ENCODE peak calls at places on chromosome 10, in nine cellular contexts. C is psoas muscle; K is left lung; T is CD8-positive, alpha-beta memory T cell; X is right lobe of liver; P is heart left ventricle; G is colonic mucosa; Z is uterus; V is A549. Y is an unnamed sample.

GRCh38 chr10:133080683-133081040 is 7.1 kb upstream of the ADGRA1 start:
- DNase-seq in P (no peak), T (no peak), G (no peak), V (no peak), C (no peak), K (no peak), Z (no peak), X (no peak), Y (no peak)

GRCh38 chr10:121544301-121544869 is 53.9 kb downstream of the FGFR2 start:
- DNase-seq in V (no peak), T (no peak), Z (no peak), G (no peak), P (no peak), C (no peak), X (no peak), K (no peak), Y (no peak)

GRCh38 chr10:70781461-70782051 is 3.6 kb downstream of the TBATA start:
- DNase-seq in V (no peak), C (no peak), Z (no peak), X (no peak), T (no peak), G (no peak), P (no peak), K (no peak), Y (no peak)

GRCh38 chr10:50470798-50471582 is 152.8 kb downstream of the SGMS1 start:
- DNase-seq in T (no peak), X (no peak), P (no peak), G (peak; percentile 44), Z (no peak), C (no peak), K (no peak), V (peak; percentile 4), Y (no peak)

GRCh38 chr10:11754620-11755019 is 12.4 kb downstream of the ECHDC3 start:
- DNase-seq in C (no peak), Z (no peak), X (no peak), K (no peak), G (no peak), P (no peak), V (no peak), T (no peak), Y (no peak)

GRCh38 chr10:10745281-10745680 is 272.4 kb upstream of the CELF2 start:
- DNase-seq in K (no peak), C (no peak), G (no peak), V (no peak), X (no peak), P (no peak), T (no peak), Z (no peak), Y (no peak)

GRCh38 chr10:14779053-14779649 is 4.5 kb upstream of the FAM107B start:
- DNase-seq in C (no peak), V (peak; percentile 45), G (peak; percentile 50), K (no peak), P (no peak), X (no peak), T (no peak), Z (no peak), Y (no peak)

GRCh38 chr10:133336131-133337078 is at the start of gene CALY:
- DNase-seq in K (peak; percentile 81), C (peak; percentile 62), Z (no peak), V (peak; percentile 68), X (no peak), G (no peak), P (no peak), T (peak; percentile 91), Y (no peak)

GRCh38 chr10:79438021-79438698 is 7.3 kb downstream of the ZCCHC24 start:
- DNase-seq in K (no peak), C (no peak), Z (no peak), G (no peak), V (no peak), X (peak; percentile 58), T (no peak), P (no peak), Y (no peak)

GRCh38 chr10:79438699-79439085 is 6.7 kb downstream of the ZCCHC24 start:
- DNase-seq in Z (no peak), G (no peak), K (no peak), X (no peak), C (no peak), V (no peak), P (no peak), T (no peak), Y (no peak)

GRCh38 chr10:79436066-79436849 is 9.2 kb downstream of the ZCCHC24 start:
- DNase-seq in X (peak; percentile 33), P (no peak), V (no peak), G (no peak), C (no peak), T (no peak), K (no peak), Z (no peak), Y (no peak)

GRCh38 chr10:79436850-79437103 is 8.6 kb downstream of the ZCCHC24 start:
- DNase-seq in V (no peak), K (no peak), T (no peak), Z (no peak), C (no peak), G (no peak), P (no peak), X (peak; percentile 29), Y (no peak)

GRCh38 chr10:79437111-79437814 is 8.2 kb downstream of the ZCCHC24 start:
- DNase-seq in K (no peak), V (no peak), T (no peak), C (no peak), X (peak; percentile 36), G (no peak), Z (no peak), P (no peak), Y (no peak)
- H3K4me1 ChIP-seq in K (peaks cover 36% of the 10 kb centered on the region), V (peaks cover 9% of the 10 kb centered on the region), T (no peaks in the 10 kb centered on the region), C (peaks cover 95% of the 10 kb centered on the region), X (no peaks in the 10 kb centered on the region), G (no peaks in the 10 kb centered on the region), Z (peaks cover 61% of the 10 kb centered on the region), P (peaks cover 57% of the 10 kb centered on the region), Y (peaks cover 98% of the 10 kb centered on the region)

DNA sequence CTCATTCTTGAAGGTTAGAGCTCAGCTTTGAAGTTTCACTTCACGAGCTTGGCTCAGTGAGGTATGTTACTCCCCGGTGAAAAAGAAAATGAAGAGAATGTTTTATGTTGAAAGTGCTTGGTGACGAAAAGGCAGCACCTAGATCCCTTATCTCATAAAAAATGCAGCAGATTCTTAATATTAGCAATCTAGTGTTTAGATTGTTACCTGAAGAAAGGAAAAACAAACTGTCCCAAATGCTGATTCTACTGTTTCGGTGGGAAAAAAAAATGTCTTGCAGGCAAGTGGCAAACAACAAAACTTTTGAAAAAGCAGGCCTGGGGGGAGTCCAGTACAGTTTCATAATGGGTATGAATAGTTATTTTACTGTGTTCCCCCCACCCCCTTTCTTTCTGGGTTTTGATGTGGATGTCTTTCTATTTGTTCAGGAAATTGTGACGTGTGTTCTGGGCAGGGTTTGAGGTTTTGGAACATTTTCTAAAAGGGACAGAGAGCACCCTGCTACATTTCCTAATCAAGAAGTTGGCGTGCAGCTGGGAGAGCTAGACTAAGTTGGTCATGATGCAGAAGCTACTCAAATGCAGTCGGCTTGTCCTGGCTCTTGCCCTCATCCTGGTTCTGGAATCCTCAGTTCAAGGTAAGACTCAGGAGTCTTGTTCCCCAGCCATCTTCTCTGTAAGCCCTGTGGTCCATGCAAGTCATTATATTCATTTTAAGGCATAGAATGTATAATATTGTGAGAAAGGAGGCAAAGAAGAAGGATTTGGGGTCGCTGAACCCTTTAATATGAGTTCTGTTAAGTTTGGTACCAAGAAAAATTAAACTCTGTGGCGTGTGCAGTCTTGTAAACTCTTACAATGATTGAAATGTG is at the start of gene SRGN:
- DNase-seq in T (peak; percentile 90), G (peak; percentile 67), C (peak; percentile 58), K (no peak), X (peak; percentile 65), P (peak; percentile 82), Z (peak; percentile 60), V (peak; percentile 68), Y (no peak)
- H3K27ac ChIP-seq in T (peak within 1 kb of the TSS; percentile 98), G (peak within 1 kb of the TSS; percentile 81), C (peak within 1 kb of the TSS; percentile 83), K (peak within 1 kb of the TSS; percentile 93), X (peak within 1 kb of the TSS; percentile 77), P (peak within 1 kb of the TSS; percentile 77), Z (peak within 1 kb of the TSS; percentile 94), V (peak within 1 kb of the TSS; percentile 79), Y (peak within 1 kb of the TSS; percentile 96)

DNA sequence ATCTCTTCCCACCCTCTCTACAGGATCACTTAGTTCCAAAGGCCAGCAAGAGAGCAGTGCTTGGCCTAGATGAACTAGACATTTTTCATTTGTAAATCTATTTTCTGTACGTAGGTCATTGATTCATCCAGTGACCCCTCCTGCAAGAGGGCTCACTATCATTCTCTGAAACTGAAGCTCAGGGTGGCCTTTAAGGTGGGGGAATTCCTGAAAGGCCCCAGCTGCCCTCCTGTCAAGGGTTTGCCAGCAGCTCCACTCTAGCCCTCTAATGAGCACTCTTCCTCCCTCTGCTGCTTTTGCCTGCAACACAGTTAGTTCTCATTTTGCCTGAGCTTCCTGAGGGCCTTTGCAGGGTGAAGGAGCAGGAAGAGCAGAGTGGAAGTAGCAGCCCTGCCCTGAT is 41.2 kb downstream of the LRRC18 start:
- DNase-seq in C (no peak), T (no peak), G (no peak), P (no peak), Z (no peak), K (no peak), X (no peak), V (no peak), Y (no peak)
- H3K4me1 ChIP-seq in C (no peaks in the 10 kb centered on the region), T (no peaks in the 10 kb centered on the region), G (no peaks in the 10 kb centered on the region), P (no peaks in the 10 kb centered on the region), Z (no peaks in the 10 kb centered on the region), K (peaks cover 9% of the 10 kb centered on the region), X (no peaks in the 10 kb centered on the region), V (no peaks in the 10 kb centered on the region), Y (peaks cover 12% of the 10 kb centered on the region)

GRCh38 chr10:784377-784758 is 94.9 kb upstream of the DIP2C start:
- DNase-seq in X (peak; percentile 46), G (peak; percentile 18), Z (no peak), P (no peak), C (peak; percentile 56), V (no peak), K (peak; percentile 68), T (no peak), Y (no peak)

GRCh38 chr10:782751-783648 is 93.5 kb upstream of the DIP2C start:
- DNase-seq in Z (no peak), T (no peak), X (peak; percentile 28), V (no peak), G (peak; percentile 13), P (no peak), C (peak; percentile 47), K (peak; percentile 75), Y (no peak)

GRCh38 chr10:785539-786214 is 96.2 kb upstream of the DIP2C start:
- DNase-seq in X (peak; percentile 36), K (no peak), G (peak; percentile 12), P (no peak), C (peak; percentile 45), Z (no peak), V (no peak), T (no peak), Y (no peak)

GRCh38 chr10:786666-787512 is 97.4 kb upstream of the DIP2C start:
- DNase-seq in G (peak; percentile 15), P (no peak), V (no peak), X (peak; percentile 35), K (no peak), T (no peak), C (peak; percentile 51), Z (no peak), Y (no peak)

DNA sequence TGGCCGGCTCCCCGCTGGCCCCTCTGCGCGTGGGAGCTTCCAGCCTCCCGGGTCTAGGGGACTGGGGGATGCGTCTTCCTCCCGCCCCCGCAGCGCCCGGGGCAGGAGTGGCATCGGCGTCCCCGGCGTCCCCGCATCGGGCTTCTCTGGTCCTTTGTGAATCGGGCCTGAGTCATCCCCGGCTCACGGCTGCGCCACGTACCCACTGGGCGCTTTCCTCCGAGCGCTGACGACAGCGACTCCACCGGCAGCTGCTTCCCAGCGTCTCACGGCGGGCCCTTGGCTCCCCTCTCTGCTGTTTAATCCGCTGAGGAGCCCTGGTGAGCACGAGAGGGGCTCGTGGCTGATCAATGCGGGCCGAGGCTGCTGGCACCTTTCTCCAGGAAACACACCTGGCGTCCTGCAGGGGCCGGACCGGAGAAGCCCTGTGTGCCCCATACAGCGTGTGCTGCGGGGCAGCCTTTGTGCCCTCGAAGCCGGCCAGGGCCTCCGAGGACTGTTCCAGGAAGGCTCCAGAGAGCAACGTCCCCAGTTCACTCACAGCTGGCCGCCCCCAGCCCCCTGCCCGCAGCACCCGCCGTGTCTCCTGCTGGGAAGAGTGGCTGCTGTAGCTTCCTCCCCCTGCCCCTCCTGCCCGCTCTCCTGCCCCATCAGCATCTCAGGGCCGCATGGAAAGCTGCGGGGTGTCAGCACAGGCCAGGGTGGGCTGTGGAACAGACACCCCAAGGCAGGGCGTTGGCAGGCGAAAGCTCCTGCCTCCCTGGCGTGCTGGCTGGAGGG is 95.5 kb upstream of the DIP2C start:
- DNase-seq in T (no peak), Z (peak; percentile 60), C (peak; percentile 88), K (peak; percentile 87), V (peak; percentile 36), X (peak; percentile 44), P (no peak), G (peak; percentile 30), Y (peak; percentile 33)
- H3K27ac ChIP-seq in T (no peak overlapping the region), Z (no peak overlapping the region), C (no peak overlapping the region), K (no peak overlapping the region), V (peak overlapping the region; percentile 64), X (no peak overlapping the region), P (no peak overlapping the region), G (no peak overlapping the region), Y (no peak overlapping the region)